ENCODE peak calls at places on chromosomes 7 and 10, in nine cellular contexts. N is GM23248, T is pancreas, C is AG04450, M is kidney, J is AG09309, V is adrenal gland, U is cardiac fibroblast, W is GM23338. S is an unnamed sample.

GRCh38 chr7:15326044-15326644 is 235.7 kb downstream of the AGMO start:
- DNase-seq in N (peak), T (no peak), W (peak), C (peak), J (no peak), M (no peak), V (no peak), U (peak), S (peak)

GRCh38 chr7:41624818-41625217 is 78.1 kb downstream of the INHBA start:
- DNase-seq in C (peak), W (no peak), T (no peak), U (peak), N (peak), J (peak), V (no peak), M (no peak), S (no peak)

GRCh38 chr10:19749185-19749729 is 67.0 kb upstream of the PLXDC2 start:
- DNase-seq in U (peak), T (no peak), N (peak), M (no peak), J (peak), C (no peak), V (no peak), W (no peak), S (peak)

GRCh38 chr7:29457141-29457561 is 106.5 kb upstream of the PRR15 start:
- DNase-seq in J (no peak), C (no peak), M (no peak), U (no peak), T (no peak), N (peak), W (no peak), V (no peak), S (no peak)

GRCh38 chr7:108525985-108526767 is at the start of gene PNPLA8:
- DNase-seq in N (peak), W (peak), C (peak), U (peak), V (peak), T (peak), M (peak), J (peak), S (peak)

GRCh38 chr7:12623223-12623622 is 52.7 kb downstream of the SCIN start:
- DNase-seq in N (no peak), V (no peak), W (no peak), T (no peak), J (no peak), M (no peak), C (no peak), U (no peak), S (no peak)

GRCh38 chr7:149823191-149823630 is 15.0 kb upstream of the ZNF862 start:
- DNase-seq in C (no peak), V (no peak), J (no peak), U (no peak), N (no peak), T (peak), W (no peak), M (peak), S (no peak)

GRCh38 chr10:131579251-131580071 is 267.9 kb upstream of the TCERG1L start:
- DNase-seq in U (no peak), W (no peak), T (no peak), C (no peak), V (peak), N (no peak), J (no peak), M (no peak), S (no peak)

GRCh38 chr10:56319386-56319785 is 41.7 kb downstream of the ZWINT start:
- DNase-seq in V (no peak), M (no peak), C (peak), W (no peak), U (peak), J (no peak), T (no peak), N (no peak), S (peak)

GRCh38 chr10:52672880-52673279 is 99.7 kb downstream of the MBL2 start:
- DNase-seq in N (no peak), V (no peak), M (no peak), U (no peak), C (no peak), T (no peak), W (no peak), J (no peak), S (no peak)

GRCh38 chr10:84499846-84500245 is 171.5 kb downstream of the CCSER2 start:
- DNase-seq in U (no peak), M (no peak), C (no peak), J (no peak), W (peak), T (no peak), N (no peak), V (no peak), S (peak)

GRCh38 chr7:140639366-140640053 is 1.1 kb downstream of the DENND2A start:
- DNase-seq in V (peak), J (peak), W (peak), C (peak), M (no peak), U (peak), T (no peak), N (peak), S (peak)

DNA sequence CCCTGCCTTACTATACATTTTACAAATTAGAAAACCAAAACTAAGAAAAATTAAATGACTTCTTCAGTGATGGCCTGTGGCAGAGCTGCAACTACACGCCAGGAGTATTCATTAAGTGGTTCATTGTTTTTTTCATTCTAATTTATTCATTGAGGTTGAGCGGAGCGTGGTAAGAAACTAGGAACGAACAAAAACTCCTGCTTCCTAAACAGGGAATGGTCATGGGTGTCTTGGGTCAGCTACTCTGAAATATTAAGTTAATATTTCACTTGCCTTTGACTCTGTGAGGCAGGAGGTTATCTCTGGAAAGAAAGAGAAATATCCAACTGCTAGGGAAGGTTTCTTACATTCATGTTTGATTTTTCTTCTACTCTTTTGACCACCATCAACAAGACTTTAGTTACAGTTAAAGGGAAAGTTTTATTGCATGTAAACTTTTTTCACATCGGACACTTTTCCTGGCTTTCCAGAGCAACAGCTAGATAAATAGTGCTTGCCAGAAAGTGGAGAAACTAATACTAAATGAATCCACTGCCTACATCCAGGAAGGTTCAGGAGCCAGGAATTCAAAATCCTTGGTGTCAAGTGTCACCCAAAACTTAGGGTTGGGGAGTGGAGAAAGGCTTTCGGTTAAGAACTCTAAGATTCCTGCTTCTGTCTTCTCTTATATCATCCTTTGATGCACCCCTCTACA is 892 bp upstream of the GNG11 start:
- DNase-seq in V (no peak), M (no peak), U (peak), C (no peak), N (peak), T (no peak), W (peak), J (no peak), S (no peak)
- H3K4me3 ChIP-seq in V (no peak), M (peak), U (peak), C (no peak), N (peak), T (peak), W (peak), J (no peak), S (peak)

GRCh38 chr7:106139253-106140251 is 27.4 kb upstream of the SYPL1 start:
- DNase-seq in V (no peak), N (peak), W (no peak), J (no peak), U (peak), M (no peak), T (no peak), C (no peak), S (peak)
- H3K4me3 ChIP-seq in V (no peak), N (no peak), W (no peak), J (no peak), U (no peak), M (no peak), T (no peak), C (no peak), S (no peak)

DNA sequence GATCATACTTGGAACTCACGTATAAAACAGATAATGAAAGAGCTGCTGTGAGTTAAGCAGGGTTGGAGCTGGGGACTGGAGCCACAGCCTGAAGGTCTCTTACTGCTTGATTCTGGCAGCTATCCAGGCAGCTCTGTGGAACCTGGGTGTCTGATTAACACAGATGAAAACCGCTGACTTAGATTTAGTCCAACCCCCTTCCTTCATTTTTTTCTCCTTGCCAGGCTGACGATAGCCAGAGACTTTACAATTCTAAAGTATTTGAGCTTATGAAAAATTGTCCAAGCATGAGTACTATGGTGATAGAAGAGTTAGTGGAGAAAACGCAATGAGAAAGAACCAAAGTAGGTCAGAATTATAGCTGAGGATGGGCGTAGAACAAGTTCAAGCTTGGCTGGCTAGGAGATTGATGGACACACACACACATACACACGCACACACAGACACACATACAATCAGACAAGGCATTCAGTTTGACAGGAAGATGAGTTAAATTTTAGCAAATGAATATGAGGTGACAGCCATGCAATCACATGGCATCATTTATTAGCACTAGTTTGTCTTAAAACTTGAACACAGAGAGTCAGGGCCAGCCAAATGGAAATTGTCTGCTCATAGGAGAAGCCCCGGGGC is 13.6 kb upstream of the GPR85 start:
- DNase-seq in U (peak), J (no peak), W (no peak), M (peak), T (peak), N (peak), C (no peak), V (peak), S (peak)
- H3K4me3 ChIP-seq in U (no peak), J (no peak), W (no peak), M (peak), T (peak), N (peak), C (no peak), V (no peak), S (no peak)

DNA sequence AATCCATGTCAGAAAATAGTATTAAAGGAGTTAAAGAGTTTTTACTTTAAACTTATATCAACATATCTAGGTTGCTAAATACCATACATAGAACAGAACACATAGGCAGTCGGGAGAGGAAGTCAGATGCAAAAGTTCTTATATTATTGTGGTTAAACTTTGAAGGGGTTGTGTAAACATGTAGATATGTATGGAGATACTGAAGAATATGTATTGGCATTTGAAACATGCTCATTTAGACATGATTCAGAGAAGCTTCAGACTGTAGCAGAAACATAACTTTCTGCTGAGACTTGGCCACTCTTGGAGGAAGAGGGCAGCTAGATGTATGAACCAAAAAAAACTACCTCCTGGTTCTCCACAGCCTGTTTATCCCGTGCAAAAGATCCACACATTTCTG is 103.5 kb upstream of the FERD3L start:
- DNase-seq in T (no peak), U (peak), N (peak), W (no peak), J (no peak), V (no peak), M (no peak), C (peak), S (peak)
- H3K4me3 ChIP-seq in T (no peak), U (no peak), N (no peak), W (no peak), J (no peak), V (no peak), M (no peak), C (no peak), S (no peak)

DNA sequence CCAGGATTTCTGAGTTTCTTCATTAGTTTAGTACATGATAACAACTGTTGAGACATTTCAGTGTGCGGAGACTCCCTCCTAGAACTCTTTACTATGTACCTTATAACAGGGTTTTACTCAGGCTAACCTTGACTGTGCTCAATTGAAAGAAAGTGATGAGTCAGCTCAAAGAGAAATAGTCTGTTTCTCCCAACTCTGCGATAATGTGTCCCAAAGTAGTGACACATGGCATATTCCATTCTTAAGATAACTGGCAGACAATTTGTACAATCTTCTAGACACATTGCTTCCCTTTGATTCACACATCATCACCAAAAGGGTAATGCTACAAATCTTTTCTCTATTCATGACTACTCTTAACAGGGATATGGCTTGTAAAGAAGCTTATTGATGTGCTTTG is 645.2 kb downstream of the AUTS2 start:
- DNase-seq in W (no peak), T (no peak), M (no peak), U (no peak), V (no peak), C (no peak), N (no peak), J (no peak), S (no peak)
- H3K4me3 ChIP-seq in W (no peak), T (no peak), M (no peak), U (no peak), V (no peak), C (no peak), N (no peak), J (no peak), S (no peak)